ENCODE peak calls at places on chromosome 12, in five cellular contexts. H is endodermal cell, V is IMR-90, S is foreskin fibroblast, F is BE2C. B is an unnamed sample.

GRCh38 chr12:63882844-63883243 is 38.3 kb downstream of the SRGAP1 start:
- DNase-seq in S (no peak), F (peak; percentile 80), H (peak; percentile 67), V (peak; percentile 59), B (no peak)

GRCh38 chr12:105843989-105844768 is 294.6 kb downstream of the NUAK1 start:
- DNase-seq in H (no peak), F (no peak), V (peak; percentile 29), S (peak; percentile 6), B (no peak)

GRCh38 chr12:6692888-6693287 is 3.7 kb upstream of the ZNF384 start:
- DNase-seq in H (no peak), F (no peak), V (no peak), S (no peak), B (no peak)

GRCh38 chr12:120725151-120725658 is 421 bp upstream of the ACADS start:
- DNase-seq in V (no peak), H (no peak), S (no peak), F (no peak), B (no peak)

GRCh38 chr12:96862326-96862725 is 44.7 kb upstream of the NEDD1 start:
- DNase-seq in F (no peak), H (no peak), V (no peak), S (no peak), B (no peak)

GRCh38 chr12:15558915-15559528 is 230.2 kb downstream of the EPS8 start:
- DNase-seq in H (no peak), V (peak; percentile 87), S (peak; percentile 79), F (no peak), B (peak; percentile 6)

GRCh38 chr12:5694759-5695409 is 250.2 kb downstream of the ANO2 start:
- DNase-seq in V (peak; percentile 29), F (no peak), S (no peak), H (peak; percentile 11), B (no peak)

GRCh38 chr12:126362964-126363363 is 1297.7 kb downstream of the AACS start:
- DNase-seq in V (no peak), H (peak; percentile 89), S (no peak), F (no peak), B (no peak)

GRCh38 chr12:97283297-97283696 is 179.3 kb upstream of the RMST start:
- DNase-seq in F (peak; percentile 21), S (no peak), H (peak; percentile 81), V (no peak), B (no peak)

GRCh38 chr12:75738486-75738885 is 227.1 kb upstream of the KRR1 start:
- DNase-seq in S (no peak), V (peak; percentile 42), H (no peak), F (no peak), B (no peak)

GRCh38 chr12:49336645-49337584 is at the start of gene C1QL4:
- DNase-seq in V (peak; percentile 52), F (peak; percentile 91), H (peak; percentile 98), S (peak; percentile 48), B (peak; percentile 9)

GRCh38 chr12:54304187-54304810 is 3.5 kb upstream of the NFE2 start:
- DNase-seq in H (peak; percentile 85), V (no peak), S (no peak), F (peak; percentile 66), B (no peak)

GRCh38 chr12:106118-106561 is 39.6 kb downstream of the IQSEC3 start:
- DNase-seq in V (no peak), F (no peak), S (no peak), H (peak; percentile 91), B (no peak)

GRCh38 chr12:542290-543113 is 82.8 kb downstream of the B4GALNT3 start:
- DNase-seq in F (no peak), H (peak; percentile 66), V (no peak), S (no peak), B (no peak)

GRCh38 chr12:98224584-98225221 is 290.7 kb upstream of the TMPO start:
- DNase-seq in S (no peak), V (no peak), H (no peak), F (no peak), B (no peak)

GRCh38 chr12:88623777-88624548 is 43.7 kb upstream of the KITLG start:
- DNase-seq in V (no peak), H (no peak), F (no peak), S (no peak), B (no peak)

GRCh38 chr12:45130881-45131281 is 80.0 kb upstream of the DBX2 start:
- DNase-seq in V (peak; percentile 63), F (peak; percentile 55), S (peak; percentile 41), H (peak; percentile 92), B (peak; percentile 35)

GRCh38 chr12:26062566-26062965 is 62.3 kb downstream of the BHLHE41 start:
- DNase-seq in F (no peak), V (peak; percentile 57), S (peak; percentile 29), H (no peak), B (peak; percentile 70)

GRCh38 chr12:67413577-67413976 is 144.4 kb downstream of the CAND1 start:
- DNase-seq in F (no peak), S (no peak), V (no peak), H (no peak), B (no peak)

GRCh38 chr12:67411562-67411961 is 142.4 kb downstream of the CAND1 start:
- DNase-seq in V (no peak), F (no peak), S (no peak), H (no peak), B (no peak)

GRCh38 chr12:67414011-67414715 is 145.0 kb downstream of the CAND1 start:
- DNase-seq in V (no peak), F (no peak), S (no peak), H (no peak), B (no peak)

GRCh38 chr12:67419810-67420209 is 150.7 kb downstream of the CAND1 start:
- DNase-seq in S (no peak), F (no peak), H (peak; percentile 65), V (no peak), B (no peak)

DNA sequence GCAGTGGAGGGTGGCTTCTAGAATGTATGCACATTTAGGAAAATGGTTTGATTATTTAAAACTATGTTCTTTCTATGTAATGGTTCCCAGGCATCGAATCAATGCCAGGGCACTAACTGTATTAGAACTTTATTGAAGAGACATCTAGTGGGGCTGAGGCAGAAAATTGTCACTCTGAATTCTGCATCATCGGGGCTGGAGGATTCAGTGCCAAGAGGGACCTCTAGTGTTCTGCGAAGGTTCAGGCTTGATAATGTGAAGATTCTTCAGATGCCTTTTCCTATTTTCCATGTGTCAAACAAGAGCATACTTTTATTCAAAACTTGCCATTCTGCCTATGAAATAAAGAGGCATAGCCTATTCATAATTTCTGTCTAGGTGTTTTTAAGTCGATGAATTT is 146.3 kb downstream of the CAND1 start:
- DNase-seq in F (no peak), H (peak; percentile 76), S (no peak), V (peak; percentile 27), B (no peak)
- TF ChIP-seq CTCF in F (peak; percentile 48), H (peak; percentile 76), S (peak; percentile 54), V (peak; percentile 53), B (peak; percentile 52)

GRCh38 chr12:56128669-56129209 is 672 bp downstream of the ESYT1 start:
- DNase-seq in V (no peak), F (no peak), S (no peak), H (no peak), B (no peak)
- H3K4me3 ChIP-seq in V (peak overlapping the region; percentile 75), F (peak overlapping the region; percentile 80), S (peak overlapping the region; percentile 97), H (peak overlapping the region; percentile 94), B (peak overlapping the region; percentile 92)

DNA sequence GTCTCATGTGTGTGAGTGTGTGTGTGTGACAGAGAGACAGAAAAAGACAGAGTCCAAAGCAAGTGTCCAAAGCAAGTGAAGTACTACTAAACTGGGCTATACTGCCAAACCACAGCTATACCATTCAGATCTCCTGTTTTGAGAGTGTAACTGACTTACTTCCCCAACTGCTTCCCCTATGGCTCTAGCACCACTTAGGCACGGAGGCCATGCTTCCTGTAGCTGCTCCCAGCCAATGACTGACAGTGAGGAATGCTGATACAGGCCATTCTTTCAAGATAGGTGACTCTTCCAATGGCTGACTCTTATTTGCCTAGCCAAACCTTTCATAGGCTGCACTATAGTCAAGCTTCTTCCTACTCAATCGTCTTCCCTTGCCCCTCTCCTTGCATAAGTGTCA is 393.2 kb downstream of the BCAT1 start:
- DNase-seq in V (no peak), H (no peak), F (no peak), S (no peak), B (no peak)
- TF ChIP-seq CTCF in V (no peak), H (no peak), F (no peak), S (no peak), B (no peak)

GRCh38 chr12:34347367-34347766 is 325.1 kb downstream of the ALG10 start:
- DNase-seq in F (peak; percentile 47), V (no peak), S (no peak), H (peak; percentile 50), B (no peak)
- H3K4me3 ChIP-seq in F (no peak overlapping the region), V (no peak overlapping the region), S (no peak overlapping the region), H (no peak overlapping the region), B (no peak overlapping the region)

GRCh38 chr12:117790948-117791347 is 177.8 kb downstream of the KSR2 start:
- DNase-seq in V (no peak), S (no peak), F (no peak), H (peak; percentile 49), B (no peak)
- TF ChIP-seq CTCF in V (no peak), S (no peak), F (no peak), H (no peak), B (no peak)

DNA sequence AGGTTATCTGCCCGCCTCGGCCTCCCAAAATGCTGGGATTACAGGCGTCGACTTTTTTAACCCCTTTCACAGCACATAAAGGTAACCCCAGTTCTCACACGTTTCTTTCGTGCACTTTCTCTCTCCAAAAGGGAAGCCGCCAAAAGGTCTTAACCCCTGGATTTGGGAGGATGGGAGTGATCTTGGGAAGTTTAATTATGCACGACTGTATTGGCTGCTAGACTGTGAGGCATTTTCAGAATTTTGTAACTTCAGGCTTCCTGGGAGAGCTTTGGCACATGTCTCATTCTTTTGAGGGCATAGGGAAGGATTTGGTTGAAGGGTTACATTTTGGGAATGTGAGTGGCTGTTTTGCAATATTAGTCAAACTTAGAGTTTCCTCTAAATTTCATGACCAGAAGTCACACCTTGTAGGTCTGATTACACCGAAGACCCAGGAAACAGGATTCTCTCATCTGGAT is 1.4 kb upstream of the SMARCC2 start:
- DNase-seq in H (peak; percentile 72), S (no peak), F (no peak), V (no peak), B (no peak)
- H3K4me3 ChIP-seq in H (peak overlapping the region; percentile 93), S (peak overlapping the region; percentile 83), F (peak overlapping the region; percentile 92), V (no peak overlapping the region), B (peak overlapping the region; percentile 81)

GRCh38 chr12:48286665-48287064 is 64.1 kb downstream of the ZNF641 start:
- DNase-seq in V (no peak), S (no peak), H (peak; percentile 80), F (no peak), B (no peak)
- TF ChIP-seq CTCF in V (peak; percentile 7), S (peak; percentile 34), H (peak; percentile 81), F (peak; percentile 63), B (peak; percentile 54)

GRCh38 chr12:118981285-118982201 is at the start of gene SRRM4:
- DNase-seq in S (no peak), F (peak; percentile 97), V (no peak), H (peak; percentile 97), B (no peak)
- H3K4me3 ChIP-seq in S (no peak within 1 kb of the TSS), F (peak within 1 kb of the TSS; percentile 91), V (no peak within 1 kb of the TSS), H (peak within 1 kb of the TSS; percentile 82), B (no peak within 1 kb of the TSS)

GRCh38 chr12:102748704-102749103 is 168.3 kb downstream of the PAH start:
- DNase-seq in S (no peak), F (no peak), V (no peak), H (no peak), B (no peak)
- TF ChIP-seq CTCF in S (no peak), F (no peak), V (no peak), H (no peak), B (no peak)